ENCODE peak calls at places on chromosomes 3 and 15, in eight cellular contexts. R, J, P, I, Z, O, F and A are unnamed samples.

GRCh38 chr15:67290319-67290718 is 35.7 kb downstream of the IQCH start:
- DNase-seq in R (no peak), J (no peak), P (no peak), I (no peak), Z (no peak), O (no peak), F (no peak), A (no peak)

GRCh38 chr3:15797600-15798303 is at the start of gene ANKRD28:
- DNase-seq in R (peak), J (no peak), P (peak), I (no peak), Z (no peak), O (peak), F (no peak), A (peak)

GRCh38 chr3:150349314-150350097 is 58.6 kb upstream of the TSC22D2 start:
- DNase-seq in R (peak), J (no peak), P (no peak), I (no peak), Z (no peak), O (no peak), F (no peak), A (no peak)

GRCh38 chr15:69686626-69687025 is 234.0 kb downstream of the RPLP1 start:
- DNase-seq in R (no peak), J (no peak), P (no peak), I (peak), Z (no peak), O (no peak), F (no peak), A (no peak)

GRCh38 chr3:195540031-195540430 is 3.1 kb downstream of the PPP1R2 start:
- DNase-seq in R (no peak), J (no peak), P (no peak), I (no peak), Z (no peak), O (no peak), F (no peak), A (no peak)

GRCh38 chr3:171933441-171933840 is 90.3 kb downstream of the TMEM212 start:
- DNase-seq in R (no peak), J (no peak), P (no peak), I (no peak), Z (no peak), O (no peak), F (no peak), A (no peak)

GRCh38 chr3:23455084-23455483 is 252.0 kb downstream of the UBE2E2 start:
- DNase-seq in R (no peak), J (no peak), P (peak), I (no peak), Z (no peak), O (no peak), F (no peak), A (no peak)

GRCh38 chr15:41942886-41943285 is 29.5 kb downstream of the EHD4 start:
- DNase-seq in R (no peak), J (no peak), P (no peak), I (no peak), Z (no peak), O (no peak), F (no peak), A (no peak)

GRCh38 chr3:44883999-44884431 is 9.6 kb downstream of the TGM4 start:
- DNase-seq in R (no peak), J (no peak), P (peak), I (peak), Z (no peak), O (peak), F (no peak), A (no peak)

GRCh38 chr3:20055020-20055775 is 15.0 kb downstream of the KAT2B start:
- DNase-seq in R (no peak), J (no peak), P (no peak), I (no peak), Z (no peak), O (no peak), F (no peak), A (peak)

GRCh38 chr15:38991701-38992100 is 427.1 kb upstream of the RASGRP1 start:
- DNase-seq in R (no peak), J (no peak), P (no peak), I (no peak), Z (no peak), O (no peak), F (no peak), A (no peak)

GRCh38 chr3:79006077-79006476 is 761.7 kb downstream of the ROBO1 start:
- DNase-seq in R (no peak), J (no peak), P (no peak), I (no peak), Z (no peak), O (no peak), F (no peak), A (no peak)